ENCODE peak calls at places on chromosomes 1 and 21, in four cellular contexts. Y is body of pancreas, U is endodermal cell, H is T-cell. V is an unnamed sample.

GRCh38 chr1:31135973-31136600 is 70.6 kb upstream of the PUM1 start:
- DNase-seq in Y (no peak), U (no peak), H (no peak), V (no peak)

GRCh38 chr1:172278478-172278877 is 142.0 kb upstream of the C1orf105 start:
- DNase-seq in Y (no peak), U (peak), H (no peak), V (no peak)

GRCh38 chr1:96723372-96723771 is 1.8 kb downstream of the PTBP2 start:
- DNase-seq in Y (no peak), U (no peak), H (no peak), V (no peak)

GRCh38 chr1:101410048-101410878 is 173.4 kb downstream of the S1PR1 start:
- DNase-seq in Y (no peak), U (no peak), H (no peak), V (no peak)

GRCh38 chr1:100383743-100384405 is 31.6 kb downstream of the CDC14A start:
- DNase-seq in Y (no peak), U (no peak), H (no peak), V (no peak)

GRCh38 chr1:172646653-172647052 is 12.2 kb upstream of the FASLG start:
- DNase-seq in Y (no peak), U (no peak), H (no peak), V (no peak)

GRCh38 chr1:221494670-221495069 is 247.2 kb downstream of the DUSP10 start:
- DNase-seq in Y (peak), U (no peak), H (no peak), V (no peak)

GRCh38 chr1:27351541-27352107 is 9.8 kb downstream of the SYTL1 start:
- DNase-seq in Y (no peak), U (no peak), H (no peak), V (no peak)

GRCh38 chr21:33418686-33419085 is 15.5 kb downstream of the IFNGR2 start:
- DNase-seq in Y (no peak), U (no peak), H (no peak), V (no peak)

GRCh38 chr1:170126691-170127090 is 19.1 kb upstream of the NTMT2 start:
- DNase-seq in Y (no peak), U (peak), H (no peak), V (no peak)

GRCh38 chr1:234022302-234022701 is 117.8 kb downstream of the SLC35F3 start:
- DNase-seq in Y (no peak), U (no peak), H (no peak), V (no peak)

GRCh38 chr1:221053889-221054288 is 174.6 kb downstream of the HLX start:
- DNase-seq in Y (no peak), U (no peak), H (no peak), V (no peak)

GRCh38 chr1:224616761-224617409 is 768 bp downstream of the CNIH3 start:
- DNase-seq in Y (no peak), U (peak), H (no peak), V (no peak)

GRCh38 chr1:9182784-9183257 is 51.8 kb upstream of the H6PD start:
- DNase-seq in Y (peak), U (peak), H (no peak), V (no peak)

GRCh38 chr1:10866314-10867091 is 70.1 kb upstream of the CASZ1 start:
- DNase-seq in Y (no peak), U (peak), H (peak), V (no peak)

GRCh38 chr1:28887835-28888682 is 26.3 kb upstream of the EPB41 start:
- DNase-seq in Y (peak), U (peak), H (no peak), V (no peak)

GRCh38 chr1:55212349-55213028 is 2.7 kb downstream of the USP24 start:
- DNase-seq in Y (no peak), U (no peak), H (no peak), V (no peak)

GRCh38 chr1:13806108-13806507 is 106.1 kb downstream of the PRDM2 start:
- DNase-seq in Y (no peak), U (no peak), H (no peak), V (no peak)

GRCh38 chr1:211198111-211198510 is 61.1 kb upstream of the RCOR3 start:
- DNase-seq in Y (no peak), U (no peak), H (no peak), V (no peak)

GRCh38 chr1:64744492-64745180 is at the start of gene RAVER2:
- DNase-seq in Y (peak), U (peak), H (peak), V (peak)

GRCh38 chr1:221782461-221782860 is 40.6 kb upstream of the DUSP10 start:
- DNase-seq in Y (no peak), U (no peak), H (no peak), V (no peak)

GRCh38 chr1:16029288-16029687 is 7.5 kb downstream of the CLCNKA start:
- DNase-seq in Y (no peak), U (no peak), H (no peak), V (no peak)